ENCODE peak calls at places on chromosomes 4 and X, in eight cellular contexts. X is OCI-LY7, K is Caco-2, A is brain microvascular endothelial cell, E is epithelial cell of proximal tubule, I is AG04449, U is SK-N-SH, V is heart left ventricle. B is an unnamed sample.

GRCh38 chr4:142984871-142985585 is 138.9 kb upstream of the INPP4B start:
- DNase-seq in X (peak), K (no peak), A (peak), E (no peak), I (no peak), U (peak), V (no peak), B (peak)

GRCh38 chr4:157014621-157015591 is 43.3 kb upstream of the PDGFC start:
- DNase-seq in X (no peak), K (no peak), A (peak), E (peak), I (peak), U (no peak), V (no peak), B (peak)

GRCh38 chrX:132071260-132071659 is 48.2 kb downstream of the STK26 start:
- DNase-seq in X (peak), K (no peak), A (no peak), E (no peak), I (no peak), U (peak), V (no peak), B (peak)

GRCh38 chrX:24682739-24683432 is 10.8 kb upstream of the POLA1 start:
- DNase-seq in X (no peak), K (no peak), A (no peak), E (no peak), I (no peak), U (no peak), V (no peak), B (no peak)

GRCh38 chr4:37383579-37384229 is 139.2 kb downstream of the NWD2 start:
- DNase-seq in X (peak), K (no peak), A (peak), E (no peak), I (no peak), U (peak), V (no peak), B (peak)

GRCh38 chrX:103360092-103360491 is 3.8 kb downstream of the TCEAL9 start:
- DNase-seq in X (no peak), K (no peak), A (no peak), E (no peak), I (no peak), U (peak), V (no peak), B (peak)

GRCh38 chr4:141346144-141346543 is 125.4 kb downstream of the ZNF330 start:
- DNase-seq in X (peak), K (no peak), A (peak), E (no peak), I (no peak), U (peak), V (peak), B (peak)

GRCh38 chr4:165842684-165843083 is 30.4 kb upstream of the TLL1 start:
- DNase-seq in X (no peak), K (no peak), A (no peak), E (no peak), I (no peak), U (no peak), V (no peak), B (no peak)

DNA sequence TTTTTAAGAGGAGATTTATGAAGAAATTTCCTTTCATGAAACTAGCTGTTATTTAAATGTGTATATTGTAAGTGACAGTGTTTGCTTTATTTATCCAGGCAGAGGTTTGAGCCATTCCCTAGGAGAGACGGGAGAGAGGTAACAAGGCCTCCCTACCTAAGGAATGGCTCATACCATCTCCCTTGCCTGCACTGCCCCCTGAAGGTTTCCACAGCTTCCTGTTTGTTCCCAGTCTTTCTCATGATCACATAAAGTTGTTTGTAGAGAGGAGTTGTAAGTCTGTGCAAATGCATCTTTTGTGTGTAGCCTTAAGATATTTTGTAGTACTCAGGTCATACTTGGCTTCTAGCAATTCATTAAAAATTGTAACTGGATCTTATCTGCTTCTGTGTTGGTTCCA is 1504.5 kb upstream of the PCDH10 start:
- DNase-seq in X (no peak), K (peak), A (no peak), E (peak), I (no peak), U (peak), V (no peak), B (peak)
- TF ChIP-seq CTCF in X (peak), K (peak), A (peak), E (peak), I (no peak), U (peak), V (no peak), B (peak)

GRCh38 chr4:25032126-25032525 is 1.4 kb upstream of the LGI2 start:
- DNase-seq in X (no peak), K (no peak), A (no peak), E (no peak), I (no peak), U (peak), V (no peak), B (peak)
- TF ChIP-seq CTCF in X (no peak), K (no peak), A (no peak), E (no peak), I (no peak), U (peak), V (no peak), B (no peak)

GRCh38 chr4:52984469-52984868 is 122.4 kb downstream of the RASL11B start:
- DNase-seq in X (no peak), K (no peak), A (no peak), E (no peak), I (no peak), U (no peak), V (no peak), B (peak)

GRCh38 chr4:52983563-52984303 is 121.6 kb downstream of the RASL11B start:
- DNase-seq in X (peak), K (no peak), A (peak), E (peak), I (no peak), U (peak), V (no peak), B (peak)

GRCh38 chr4:52979821-52980590 is 117.9 kb downstream of the RASL11B start:
- DNase-seq in X (no peak), K (no peak), A (no peak), E (no peak), I (no peak), U (no peak), V (no peak), B (no peak)

GRCh38 chr4:52979020-52979419 is 116.9 kb downstream of the RASL11B start:
- DNase-seq in X (no peak), K (no peak), A (no peak), E (no peak), I (no peak), U (no peak), V (no peak), B (peak)

GRCh38 chr4:52982246-52982950 is 120.3 kb downstream of the RASL11B start:
- DNase-seq in X (peak), K (no peak), A (peak), E (no peak), I (no peak), U (peak), V (no peak), B (peak)
- TF ChIP-seq CTCF in X (peak), K (peak), A (peak), E (peak), I (peak), U (peak), V (peak), B (peak)

GRCh38 chrX:117839544-117839943 is 277.1 kb downstream of the KLHL13 start:
- DNase-seq in X (peak), K (peak), A (no peak), E (no peak), I (no peak), U (peak), V (no peak), B (no peak)
- TF ChIP-seq CTCF in X (peak), K (no peak), A (no peak), E (peak), I (no peak), U (peak), V (no peak), B (no peak)

GRCh38 chr4:114180481-114180880 is 201.0 kb upstream of the ARSJ start:
- DNase-seq in X (peak), K (peak), A (peak), E (peak), I (peak), U (no peak), V (no peak), B (peak)
- TF ChIP-seq CTCF in X (peak), K (peak), A (peak), E (peak), I (peak), U (peak), V (peak), B (peak)

GRCh38 chr4:127732623-127733199 is 2.5 kb downstream of the SLC25A31 start:
- DNase-seq in X (peak), K (no peak), A (peak), E (no peak), I (peak), U (peak), V (no peak), B (peak)
- TF ChIP-seq CTCF in X (peak), K (peak), A (peak), E (peak), I (peak), U (peak), V (peak), B (peak)

GRCh38 chr4:24912252-24913098 is at the start of gene CCDC149:
- DNase-seq in X (no peak), K (peak), A (peak), E (no peak), I (no peak), U (peak), V (peak), B (peak)
- TF ChIP-seq CTCF in X (no peak), K (no peak), A (no peak), E (no peak), I (no peak), U (no peak), V (peak), B (no peak)

DNA sequence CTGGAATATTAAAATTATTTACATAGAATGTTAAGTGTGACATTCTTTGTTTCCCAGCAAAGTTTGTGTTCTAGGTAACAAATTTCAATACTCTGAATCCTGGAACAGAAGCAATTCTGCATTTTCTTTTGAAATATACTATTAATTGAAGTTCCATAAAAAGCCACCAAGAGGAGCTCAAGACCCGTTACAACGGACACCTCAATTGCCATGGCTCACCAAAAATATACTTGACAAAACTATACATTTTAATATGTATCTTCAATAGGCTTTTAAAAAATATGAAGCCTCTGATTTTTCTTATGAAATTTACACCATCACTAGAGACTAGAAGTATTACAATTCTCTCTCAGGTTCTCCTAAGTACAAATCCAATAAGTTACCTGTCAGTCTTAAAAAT is 111.4 kb downstream of the NYX start:
- DNase-seq in X (peak), K (no peak), A (no peak), E (no peak), I (no peak), U (peak), V (no peak), B (peak)
- TF ChIP-seq CTCF in X (peak), K (peak), A (peak), E (peak), I (peak), U (peak), V (peak), B (peak)

GRCh38 chr4:877502-877901 is 51.6 kb upstream of the CPLX1 start:
- DNase-seq in X (no peak), K (no peak), A (no peak), E (no peak), I (no peak), U (no peak), V (no peak), B (no peak)

GRCh38 chr4:875818-876423 is 50.0 kb upstream of the CPLX1 start:
- DNase-seq in X (no peak), K (no peak), A (no peak), E (no peak), I (no peak), U (no peak), V (no peak), B (no peak)

GRCh38 chr4:874971-875817 is 49.3 kb upstream of the CPLX1 start:
- DNase-seq in X (no peak), K (no peak), A (no peak), E (no peak), I (no peak), U (no peak), V (no peak), B (no peak)

GRCh38 chr4:878796-879729 is 53.1 kb downstream of the GAK start:
- DNase-seq in X (no peak), K (no peak), A (no peak), E (no peak), I (no peak), U (no peak), V (no peak), B (no peak)

GRCh38 chr4:876780-877179 is 50.9 kb upstream of the CPLX1 start:
- DNase-seq in X (peak), K (no peak), A (no peak), E (no peak), I (no peak), U (peak), V (no peak), B (no peak)
- TF ChIP-seq CTCF in X (peak), K (no peak), A (peak), E (peak), I (peak), U (peak), V (no peak), B (peak)

DNA sequence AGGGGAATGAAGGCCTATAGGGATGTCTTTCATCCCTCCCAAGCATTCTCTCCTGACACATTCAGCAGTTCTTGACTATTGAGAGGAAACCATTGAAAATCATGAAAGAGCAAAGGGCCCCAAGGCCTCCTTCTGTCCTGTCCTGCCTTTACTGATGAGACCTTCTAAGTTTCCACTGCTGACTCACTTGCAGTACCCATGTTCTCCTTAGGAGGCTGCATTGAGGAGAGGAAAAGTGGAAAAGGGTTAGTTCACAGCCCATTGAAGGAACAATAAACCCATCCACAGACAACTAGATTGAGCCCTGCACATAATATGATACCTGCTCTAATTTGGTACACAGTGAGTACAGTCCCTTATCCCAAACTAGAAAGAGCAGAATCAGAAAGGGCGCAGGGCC is 115.1 kb upstream of the PNPLA4 start:
- DNase-seq in X (no peak), K (no peak), A (no peak), E (no peak), I (no peak), U (peak), V (no peak), B (no peak)
- TF ChIP-seq CTCF in X (peak), K (peak), A (peak), E (peak), I (no peak), U (no peak), V (no peak), B (no peak)